ENCODE peak calls at places on chromosomes 2 and 18, in ten cellular contexts. One of them, this sample, is unnamed.

GRCh38 chr2:66930499-66931165 is 466.5 kb upstream of the ETAA1 start:
- DNase-seq in GM12878: no peak
- DNase-seq in HepG2: no peak
- DNase-seq in IMR-90: no peak
- DNase-seq in esophagus squamous epithelium: no peak
- DNase-seq in spleen: no peak
- DNase-seq in heart left ventricle: no peak
- DNase-seq in breast epithelium: no peak
- DNase-seq in prostate gland: no peak
- DNase-seq in sigmoid colon: no peak
- DNase-seq in this sample: no peak

GRCh38 chr2:28300921-28301341 is 91.7 kb upstream of the FOSL2 start:
- DNase-seq in GM12878: no peak
- DNase-seq in HepG2: no peak
- DNase-seq in IMR-90: peak; percentile 98
- DNase-seq in esophagus squamous epithelium: no peak
- DNase-seq in spleen: no peak
- DNase-seq in heart left ventricle: no peak
- DNase-seq in breast epithelium: no peak
- DNase-seq in prostate gland: no peak
- DNase-seq in sigmoid colon: peak; percentile 77
- DNase-seq in this sample: no peak

GRCh38 chr2:88950010-88950409 is 258.5 kb downstream of the RPIA start:
- DNase-seq in GM12878: no peak
- DNase-seq in HepG2: peak; percentile 4
- DNase-seq in IMR-90: no peak
- DNase-seq in esophagus squamous epithelium: no peak
- DNase-seq in spleen: no peak
- DNase-seq in heart left ventricle: no peak
- DNase-seq in breast epithelium: no peak
- DNase-seq in prostate gland: no peak
- DNase-seq in sigmoid colon: no peak
- DNase-seq in this sample: no peak

GRCh38 chr2:96806468-96807126 is 9.5 kb upstream of the CNNM3 start:
- DNase-seq in GM12878: peak; percentile 38
- DNase-seq in HepG2: peak; percentile 58
- DNase-seq in IMR-90: peak; percentile 43
- DNase-seq in esophagus squamous epithelium: no peak
- DNase-seq in spleen: peak; percentile 89
- DNase-seq in heart left ventricle: no peak
- DNase-seq in breast epithelium: no peak
- DNase-seq in prostate gland: no peak
- DNase-seq in sigmoid colon: peak; percentile 29
- DNase-seq in this sample: no peak

GRCh38 chr2:100627653-100628300 is 65.0 kb downstream of the PDCL3 start:
- DNase-seq in GM12878: no peak
- DNase-seq in HepG2: no peak
- DNase-seq in IMR-90: no peak
- DNase-seq in esophagus squamous epithelium: no peak
- DNase-seq in spleen: no peak
- DNase-seq in heart left ventricle: no peak
- DNase-seq in breast epithelium: no peak
- DNase-seq in prostate gland: no peak
- DNase-seq in sigmoid colon: no peak
- DNase-seq in this sample: no peak

GRCh38 chr2:15941970-15942710 is 1.8 kb downstream of the MYCN start:
- DNase-seq in GM12878: no peak
- DNase-seq in HepG2: no peak
- DNase-seq in IMR-90: no peak
- DNase-seq in esophagus squamous epithelium: no peak
- DNase-seq in spleen: no peak
- DNase-seq in heart left ventricle: peak; percentile 31
- DNase-seq in breast epithelium: no peak
- DNase-seq in prostate gland: no peak
- DNase-seq in sigmoid colon: no peak
- DNase-seq in this sample: no peak

GRCh38 chr2:28334527-28334891 is 58.1 kb upstream of the FOSL2 start:
- DNase-seq in GM12878: no peak
- DNase-seq in HepG2: no peak
- DNase-seq in IMR-90: no peak
- DNase-seq in esophagus squamous epithelium: no peak
- DNase-seq in spleen: no peak
- DNase-seq in heart left ventricle: peak; percentile 39
- DNase-seq in breast epithelium: no peak
- DNase-seq in prostate gland: no peak
- DNase-seq in sigmoid colon: peak; percentile 61
- DNase-seq in this sample: no peak

GRCh38 chr18:23134780-23135678 is at the start of gene CABLES1:
- DNase-seq in GM12878: no peak
- DNase-seq in HepG2: peak; percentile 74
- DNase-seq in IMR-90: peak; percentile 59
- DNase-seq in esophagus squamous epithelium: no peak
- DNase-seq in spleen: peak; percentile 85
- DNase-seq in heart left ventricle: peak; percentile 60
- DNase-seq in breast epithelium: peak; percentile 49
- DNase-seq in prostate gland: peak; percentile 43
- DNase-seq in sigmoid colon: peak; percentile 84
- DNase-seq in this sample: peak; percentile 74

GRCh38 chr2:238238766-238239551 is 879 bp downstream of the HES6 start:
- DNase-seq in GM12878: no peak
- DNase-seq in HepG2: no peak
- DNase-seq in IMR-90: no peak
- DNase-seq in esophagus squamous epithelium: no peak
- DNase-seq in spleen: peak; percentile 90
- DNase-seq in heart left ventricle: no peak
- DNase-seq in breast epithelium: no peak
- DNase-seq in prostate gland: no peak
- DNase-seq in sigmoid colon: peak; percentile 72
- DNase-seq in this sample: no peak

GRCh38 chr2:85999131-85999831 is 106.4 kb downstream of the POLR1A start:
- DNase-seq in GM12878: peak; percentile 77
- DNase-seq in HepG2: no peak
- DNase-seq in IMR-90: peak; percentile 49
- DNase-seq in esophagus squamous epithelium: no peak
- DNase-seq in spleen: peak; percentile 77
- DNase-seq in heart left ventricle: no peak
- DNase-seq in breast epithelium: no peak
- DNase-seq in prostate gland: no peak
- DNase-seq in sigmoid colon: no peak
- DNase-seq in this sample: no peak

GRCh38 chr2:154689158-154689557 is 9.3 kb upstream of the KCNJ3 start:
- DNase-seq in GM12878: no peak
- DNase-seq in HepG2: no peak
- DNase-seq in IMR-90: no peak
- DNase-seq in esophagus squamous epithelium: no peak
- DNase-seq in spleen: no peak
- DNase-seq in heart left ventricle: no peak
- DNase-seq in breast epithelium: no peak
- DNase-seq in prostate gland: no peak
- DNase-seq in sigmoid colon: no peak
- DNase-seq in this sample: no peak

GRCh38 chr2:12313445-12314118 is 403.2 kb upstream of the TRIB2 start:
- DNase-seq in GM12878: no peak
- DNase-seq in HepG2: no peak
- DNase-seq in IMR-90: no peak
- DNase-seq in esophagus squamous epithelium: no peak
- DNase-seq in spleen: no peak
- DNase-seq in heart left ventricle: peak; percentile 19
- DNase-seq in breast epithelium: no peak
- DNase-seq in prostate gland: no peak
- DNase-seq in sigmoid colon: no peak
- DNase-seq in this sample: no peak

GRCh38 chr2:181682026-181682789 is 1.9 kb upstream of the NEUROD1 start:
- DNase-seq in GM12878: no peak
- DNase-seq in HepG2: no peak
- DNase-seq in IMR-90: no peak
- DNase-seq in esophagus squamous epithelium: no peak
- DNase-seq in spleen: peak; percentile 47
- DNase-seq in heart left ventricle: no peak
- DNase-seq in breast epithelium: no peak
- DNase-seq in prostate gland: no peak
- DNase-seq in sigmoid colon: no peak
- DNase-seq in this sample: no peak

GRCh38 chr2:181371782-181372292 is 85.3 kb upstream of the ITGA4 start:
- DNase-seq in GM12878: no peak
- DNase-seq in HepG2: no peak
- DNase-seq in IMR-90: peak; percentile 57
- DNase-seq in esophagus squamous epithelium: no peak
- DNase-seq in spleen: no peak
- DNase-seq in heart left ventricle: no peak
- DNase-seq in breast epithelium: no peak
- DNase-seq in prostate gland: no peak
- DNase-seq in sigmoid colon: no peak
- DNase-seq in this sample: no peak

DNA sequence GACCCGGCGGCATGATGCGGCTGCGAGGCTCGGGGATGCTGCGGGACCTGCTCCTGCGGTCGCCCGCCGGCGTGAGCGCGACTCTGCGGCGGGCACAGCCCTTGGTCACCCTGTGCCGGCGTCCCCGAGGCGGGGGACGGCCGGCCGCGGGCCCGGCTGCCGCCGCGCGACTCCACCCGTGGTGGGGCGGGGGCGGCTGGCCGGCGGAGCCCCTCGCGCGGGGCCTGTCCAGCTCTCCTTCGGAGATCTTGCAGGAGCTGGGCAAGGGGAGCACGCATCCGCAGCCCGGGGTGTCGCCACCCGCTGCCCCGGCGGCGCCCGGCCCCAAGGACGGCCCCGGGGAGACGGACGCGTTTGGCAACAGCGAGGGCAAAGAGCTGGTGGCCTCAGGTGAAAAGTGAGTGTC is 456 bp downstream of the GLS start:
- DNase-seq in GM12878: no peak
- DNase-seq in HepG2: no peak
- DNase-seq in IMR-90: no peak
- DNase-seq in esophagus squamous epithelium: no peak
- DNase-seq in spleen: no peak
- DNase-seq in heart left ventricle: no peak
- DNase-seq in breast epithelium: no peak
- DNase-seq in prostate gland: no peak
- DNase-seq in sigmoid colon: no peak
- DNase-seq in this sample: no peak
- TF ChIP-seq POLR2A in GM12878: peak; percentile 68
- TF ChIP-seq POLR2A in HepG2: no peak
- TF ChIP-seq POLR2A in IMR-90: no peak
- TF ChIP-seq POLR2A in esophagus squamous epithelium: no peak
- TF ChIP-seq POLR2A in spleen: no peak
- TF ChIP-seq POLR2A in heart left ventricle: no peak
- TF ChIP-seq POLR2A in breast epithelium: no peak
- TF ChIP-seq POLR2A in prostate gland: no peak
- TF ChIP-seq POLR2A in sigmoid colon: no peak
- TF ChIP-seq POLR2A in this sample: no peak

GRCh38 chr2:62296034-62296832 is 100.3 kb downstream of the B3GNT2 start:
- DNase-seq in GM12878: no peak
- DNase-seq in HepG2: no peak
- DNase-seq in IMR-90: no peak
- DNase-seq in esophagus squamous epithelium: no peak
- DNase-seq in spleen: no peak
- DNase-seq in heart left ventricle: no peak
- DNase-seq in breast epithelium: no peak
- DNase-seq in prostate gland: no peak
- DNase-seq in sigmoid colon: no peak
- DNase-seq in this sample: no peak
- TF ChIP-seq POLR2A in GM12878: no peak
- TF ChIP-seq POLR2A in HepG2: no peak
- TF ChIP-seq POLR2A in IMR-90: no peak
- TF ChIP-seq POLR2A in esophagus squamous epithelium: no peak
- TF ChIP-seq POLR2A in spleen: no peak
- TF ChIP-seq POLR2A in heart left ventricle: no peak
- TF ChIP-seq POLR2A in breast epithelium: no peak
- TF ChIP-seq POLR2A in prostate gland: no peak
- TF ChIP-seq POLR2A in sigmoid colon: no peak
- TF ChIP-seq POLR2A in this sample: no peak

GRCh38 chr2:8517850-8518480 is 163.9 kb upstream of the ID2 start:
- DNase-seq in GM12878: no peak
- DNase-seq in HepG2: no peak
- DNase-seq in IMR-90: no peak
- DNase-seq in esophagus squamous epithelium: no peak
- DNase-seq in spleen: no peak
- DNase-seq in heart left ventricle: no peak
- DNase-seq in breast epithelium: no peak
- DNase-seq in prostate gland: no peak
- DNase-seq in sigmoid colon: no peak
- DNase-seq in this sample: no peak
- TF ChIP-seq POLR2A in GM12878: no peak
- TF ChIP-seq POLR2A in HepG2: no peak
- TF ChIP-seq POLR2A in IMR-90: no peak
- TF ChIP-seq POLR2A in esophagus squamous epithelium: no peak
- TF ChIP-seq POLR2A in spleen: no peak
- TF ChIP-seq POLR2A in heart left ventricle: no peak
- TF ChIP-seq POLR2A in breast epithelium: no peak
- TF ChIP-seq POLR2A in prostate gland: no peak
- TF ChIP-seq POLR2A in sigmoid colon: no peak
- TF ChIP-seq POLR2A in this sample: no peak

GRCh38 chr2:74530239-74531161 is 767 bp downstream of the HTRA2 start:
- DNase-seq in GM12878: peak; percentile 74
- DNase-seq in HepG2: no peak
- DNase-seq in IMR-90: peak; percentile 52
- DNase-seq in esophagus squamous epithelium: no peak
- DNase-seq in spleen: peak; percentile 93
- DNase-seq in heart left ventricle: peak; percentile 36
- DNase-seq in breast epithelium: no peak
- DNase-seq in prostate gland: no peak
- DNase-seq in sigmoid colon: no peak
- DNase-seq in this sample: peak; percentile 49

GRCh38 chr2:74533464-74533863 is 3.7 kb downstream of the HTRA2 start:
- DNase-seq in GM12878: no peak
- DNase-seq in HepG2: no peak
- DNase-seq in IMR-90: no peak
- DNase-seq in esophagus squamous epithelium: no peak
- DNase-seq in spleen: peak; percentile 49
- DNase-seq in heart left ventricle: no peak
- DNase-seq in breast epithelium: no peak
- DNase-seq in prostate gland: no peak
- DNase-seq in sigmoid colon: no peak
- DNase-seq in this sample: no peak

GRCh38 chr2:74532222-74532621 is 2.5 kb downstream of the HTRA2 start:
- DNase-seq in GM12878: no peak
- DNase-seq in HepG2: peak; percentile 68
- DNase-seq in IMR-90: peak; percentile 66
- DNase-seq in esophagus squamous epithelium: no peak
- DNase-seq in spleen: no peak
- DNase-seq in heart left ventricle: no peak
- DNase-seq in breast epithelium: no peak
- DNase-seq in prostate gland: no peak
- DNase-seq in sigmoid colon: no peak
- DNase-seq in this sample: no peak

GRCh38 chr2:74529357-74530238 is at the start of the genes AUP1 and HTRA2:
- DNase-seq in GM12878: peak; percentile 96
- DNase-seq in HepG2: peak; percentile 98
- DNase-seq in IMR-90: peak; percentile 99
- DNase-seq in esophagus squamous epithelium: peak; percentile 92
- DNase-seq in spleen: peak; percentile 100
- DNase-seq in heart left ventricle: peak; percentile 99
- DNase-seq in breast epithelium: peak; percentile 95
- DNase-seq in prostate gland: peak; percentile 99
- DNase-seq in sigmoid colon: peak; percentile 99
- DNase-seq in this sample: peak; percentile 99

DNA sequence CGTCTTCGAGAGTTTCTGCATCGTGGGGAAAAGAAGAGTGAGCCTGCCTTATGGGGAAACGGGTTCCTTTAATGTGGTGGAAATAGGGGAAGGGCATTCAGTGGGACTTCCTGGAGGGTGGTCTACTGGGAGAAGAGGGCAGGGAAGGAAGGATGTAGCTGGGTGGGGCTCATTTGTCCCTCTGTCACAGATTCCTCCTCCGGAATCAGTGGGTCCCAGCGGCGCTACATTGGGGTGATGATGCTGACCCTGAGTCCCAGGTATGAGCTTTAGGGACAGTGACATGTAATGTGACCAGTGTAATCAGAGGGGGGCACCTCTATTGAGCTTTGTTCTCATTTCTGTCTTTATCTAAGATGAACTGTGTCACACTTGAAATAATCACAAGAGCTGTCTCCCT is 1.9 kb downstream of the HTRA2 start:
- DNase-seq in GM12878: no peak
- DNase-seq in HepG2: no peak
- DNase-seq in IMR-90: no peak
- DNase-seq in esophagus squamous epithelium: no peak
- DNase-seq in spleen: peak; percentile 63
- DNase-seq in heart left ventricle: no peak
- DNase-seq in breast epithelium: no peak
- DNase-seq in prostate gland: no peak
- DNase-seq in sigmoid colon: no peak
- DNase-seq in this sample: no peak
- TF ChIP-seq POLR2A in GM12878: no peak
- TF ChIP-seq POLR2A in HepG2: no peak
- TF ChIP-seq POLR2A in IMR-90: no peak
- TF ChIP-seq POLR2A in esophagus squamous epithelium: no peak
- TF ChIP-seq POLR2A in spleen: no peak
- TF ChIP-seq POLR2A in heart left ventricle: no peak
- TF ChIP-seq POLR2A in breast epithelium: no peak
- TF ChIP-seq POLR2A in prostate gland: no peak
- TF ChIP-seq POLR2A in sigmoid colon: no peak
- TF ChIP-seq POLR2A in this sample: no peak